ENCODE peak calls at places on chromosome 5, in four cellular contexts. K is K562, H is HepG2, L is GM12878. C is an unnamed sample.

GRCh38 chr5:129460951-129461815 is 1.1 kb downstream of the ADAMTS19 start:
- DNase-seq in K (peak), H (no peak), L (no peak), C (peak)

GRCh38 chr5:127870914-127871313 is 167.7 kb downstream of the CCDC192 start:
- DNase-seq in K (no peak), H (no peak), L (no peak), C (no peak)

GRCh38 chr5:1543398-1544293 is 19.9 kb upstream of the LPCAT1 start:
- DNase-seq in K (no peak), H (no peak), L (no peak), C (peak)

GRCh38 chr5:1734271-1734907 is 65.2 kb downstream of the MRPL36 start:
- DNase-seq in K (no peak), H (no peak), L (no peak), C (no peak)

GRCh38 chr5:35741126-35741711 is 115.5 kb upstream of the IL7R start:
- DNase-seq in K (no peak), H (peak), L (no peak), C (no peak)

GRCh38 chr5:130126748-130127147 is 222.5 kb downstream of the CHSY3 start:
- DNase-seq in K (no peak), H (no peak), L (no peak), C (no peak)

GRCh38 chr5:93192107-93192506 is 388.9 kb downstream of the NR2F1-AS1 start:
- DNase-seq in K (no peak), H (peak), L (no peak), C (no peak)

GRCh38 chr5:154190652-154191304 is at the start of gene GALNT10:
- DNase-seq in K (peak), H (peak), L (no peak), C (no peak)

GRCh38 chr5:112878760-112879159 is 17.7 kb downstream of the SRP19 start:
- DNase-seq in K (peak), H (no peak), L (no peak), C (no peak)

DNA sequence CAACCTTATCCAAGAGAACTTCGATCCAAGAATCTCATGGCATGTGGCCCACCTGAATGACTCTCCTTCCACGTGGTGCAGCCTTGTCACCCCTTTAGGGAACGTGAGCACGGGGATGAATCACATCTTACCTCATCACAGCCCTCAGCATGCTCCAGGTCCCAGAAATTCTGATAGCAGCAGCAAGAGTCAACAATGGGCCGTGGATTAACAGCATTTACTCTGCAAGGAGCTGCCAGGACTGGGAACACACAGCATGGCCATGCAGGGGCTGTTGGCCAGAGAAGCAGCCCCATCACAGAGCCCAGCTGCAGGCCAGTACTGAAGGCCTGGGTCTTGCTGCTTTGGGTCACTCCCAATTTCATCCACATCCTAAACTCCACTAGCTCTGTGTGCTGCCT is 150.4 kb downstream of the C5orf15 start:
- DNase-seq in K (no peak), H (no peak), L (no peak), C (no peak)
- TF ChIP-seq HDAC2 in K (no peak), H (no peak), L (no peak), C (no peak)

GRCh38 chr5:110031402-110032140 is 341.8 kb downstream of the MAN2A1 start:
- DNase-seq in K (no peak), H (no peak), L (no peak), C (no peak)
- TF ChIP-seq SP1 in K (no peak), H (no peak), L (no peak), C (no peak)

GRCh38 chr5:59799668-59800374 is 93.7 kb downstream of the PDE4D start:
- DNase-seq in K (peak), H (peak), L (peak), C (no peak)
- TF ChIP-seq HDAC2 in K (no peak), H (no peak), L (no peak), C (no peak)

GRCh38 chr5:11046160-11046559 is 285.1 kb upstream of the DAP start:
- DNase-seq in K (no peak), H (no peak), L (no peak), C (no peak)
- TF ChIP-seq SP1 in K (no peak), H (no peak), L (no peak), C (no peak)

DNA sequence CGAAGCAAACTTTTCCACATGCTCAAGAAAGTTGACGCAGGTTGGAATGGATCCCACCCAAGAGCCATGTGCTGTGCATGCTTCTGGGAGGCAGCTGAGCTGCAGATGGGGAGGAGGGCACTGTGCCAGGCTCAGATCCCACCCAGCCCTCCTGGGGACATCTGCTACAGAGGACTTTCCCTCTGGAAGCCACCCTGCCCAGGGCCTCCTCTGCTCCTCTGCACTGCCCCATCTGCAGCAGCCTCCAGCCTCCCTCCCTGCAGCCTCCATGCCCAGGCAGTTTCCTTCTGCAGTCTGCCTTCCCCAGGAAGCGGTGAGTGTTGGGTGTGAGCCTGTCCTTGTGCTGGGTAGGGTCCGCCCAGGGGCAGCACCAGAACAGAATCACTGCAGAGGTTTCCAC is 75.2 kb downstream of the COL23A1 start:
- DNase-seq in K (no peak), H (no peak), L (no peak), C (no peak)
- TF ChIP-seq HDAC2 in K (no peak), H (no peak), L (no peak), C (no peak)

GRCh38 chr5:14463629-14464028 is 118.0 kb upstream of the OTULINL start:
- DNase-seq in K (no peak), H (no peak), L (no peak), C (no peak)
- TF ChIP-seq SP1 in K (no peak), H (no peak), L (no peak), C (no peak)

GRCh38 chr5:157275403-157275802 is 9.5 kb downstream of the CYFIP2 start:
- DNase-seq in K (no peak), H (no peak), L (no peak), C (no peak)

GRCh38 chr5:157273131-157273556 is 7.2 kb downstream of the CYFIP2 start:
- DNase-seq in K (no peak), H (no peak), L (peak), C (no peak)

GRCh38 chr5:157269165-157269671 is 3.3 kb downstream of the CYFIP2 start:
- DNase-seq in K (no peak), H (no peak), L (no peak), C (no peak)

GRCh38 chr5:157269763-157270272 is 3.9 kb downstream of the CYFIP2 start:
- DNase-seq in K (no peak), H (no peak), L (no peak), C (no peak)

DNA sequence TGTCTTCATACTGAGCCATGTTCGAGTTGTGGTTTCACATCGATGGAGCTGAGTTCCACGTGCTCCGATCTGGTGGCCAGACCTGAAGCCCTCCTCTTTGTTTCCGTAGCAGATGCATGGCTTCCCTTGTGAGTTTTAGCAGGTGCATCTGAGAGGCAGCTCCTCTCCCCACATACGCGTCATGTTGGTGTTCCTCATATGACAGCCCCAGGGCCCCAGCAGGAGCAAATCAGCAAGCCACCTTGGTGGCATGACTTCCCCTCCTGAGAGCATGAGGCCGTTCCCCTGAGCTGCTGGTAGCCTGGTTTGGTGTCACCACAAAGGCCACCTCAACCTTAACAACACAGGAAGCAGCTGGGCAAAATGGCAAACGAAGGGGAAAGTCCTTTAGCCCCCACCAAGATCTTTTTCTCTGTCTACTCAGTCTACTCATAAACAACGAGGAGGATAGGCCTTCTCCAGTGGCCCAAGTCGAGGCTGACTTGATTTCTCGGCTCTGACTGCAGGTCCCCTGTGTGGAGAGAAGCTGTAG is 5.9 kb downstream of the CYFIP2 start:
- DNase-seq in K (no peak), H (no peak), L (peak), C (no peak)
- TF ChIP-seq HDAC2 in K (no peak), H (no peak), L (no peak), C (no peak)

GRCh38 chr5:94376672-94377345 is 241.6 kb downstream of the KIAA0825 start:
- DNase-seq in K (no peak), H (no peak), L (no peak), C (no peak)
- TF ChIP-seq SP1 in K (no peak), H (no peak), L (no peak), C (no peak)

GRCh38 chr5:132369012-132369470 is 469 bp upstream of the SLC22A5 start:
- DNase-seq in K (no peak), H (no peak), L (no peak), C (no peak)

GRCh38 chr5:132363431-132364112 is 5.9 kb upstream of the SLC22A5 start:
- DNase-seq in K (no peak), H (no peak), L (no peak), C (no peak)

GRCh38 chr5:132365213-132365612 is 4.3 kb upstream of the SLC22A5 start:
- DNase-seq in K (peak), H (peak), L (no peak), C (no peak)

GRCh38 chr5:132362086-132362485 is 7.4 kb upstream of the SLC22A5 start:
- DNase-seq in K (no peak), H (no peak), L (no peak), C (no peak)

GRCh38 chr5:132364319-132364718 is 5.2 kb upstream of the SLC22A5 start:
- DNase-seq in K (no peak), H (no peak), L (no peak), C (no peak)
- TF ChIP-seq HDAC2 in K (no peak), H (no peak), L (no peak), C (no peak)

GRCh38 chr5:175895701-175896102 is 24.3 kb downstream of the CPLX2 start:
- DNase-seq in K (no peak), H (no peak), L (peak), C (no peak)
- TF ChIP-seq SP1 in K (no peak), H (no peak), L (no peak), C (no peak)